ENCODE peak calls at places on chromosome 1, in six cellular contexts. I is mesenchymal stem cell; O is GM18507; S is GM23248; M is stimulated activated CD4-positive, alpha-beta T cell treated with anti-CD3 and anti-CD28 coated beads, Interleukin-2, amount 100 ng/mL, for 48 hours; C is AG04450. P is an unnamed sample.
A peak's percentile ranks its signal among the peaks of the same experiment; 100 is the strongest.

GRCh38 chr1:160826546-160826945 is 30.6 kb downstream of the LY9 start:
- DNase-seq in I (peak; percentile 24), O (no peak), S (no peak), M (no peak), C (no peak), P (no peak)

GRCh38 chr1:20439282-20439681 is 46.7 kb downstream of the CAMK2N1 start:
- DNase-seq in I (peak; percentile 54), O (no peak), S (peak; percentile 55), M (no peak), C (no peak), P (no peak)

GRCh38 chr1:118963456-118964430 is 24.4 kb downstream of the TBX15 start:
- DNase-seq in I (peak; percentile 57), O (no peak), S (peak; percentile 97), M (no peak), C (no peak), P (no peak)

GRCh38 chr1:104906141-104906540 is 1156.4 kb downstream of the AMY1C start:
- DNase-seq in I (peak; percentile 58), O (no peak), S (no peak), M (no peak), C (no peak), P (no peak)

GRCh38 chr1:232667781-232668101 is 37.8 kb upstream of the SIPA1L2 start:
- DNase-seq in I (no peak), O (no peak), S (peak; percentile 75), M (no peak), C (no peak), P (no peak)

GRCh38 chr1:67898033-67898726 is 64.9 kb upstream of the GNG12 start:
- DNase-seq in I (no peak), O (no peak), S (peak; percentile 5), M (no peak), C (no peak), P (no peak)

GRCh38 chr1:189654906-189655305 is 822.8 kb downstream of the BRINP3 start:
- DNase-seq in I (peak; percentile 3), O (no peak), S (no peak), M (no peak), C (peak; percentile 3), P (no peak)

GRCh38 chr1:19057784-19058475 is 101.5 kb upstream of the IFFO2 start:
- DNase-seq in I (no peak), O (no peak), S (no peak), M (no peak), C (no peak), P (no peak)

GRCh38 chr1:153277852-153278251 is 18.4 kb downstream of the LORICRIN start:
- DNase-seq in I (no peak), O (no peak), S (no peak), M (peak; percentile 28), C (no peak), P (peak; percentile 15)

GRCh38 chr1:201488817-201489581 is 17.9 kb downstream of the CSRP1 start:
- DNase-seq in I (peak; percentile 92), O (no peak), S (peak; percentile 98), M (no peak), C (peak; percentile 78), P (no peak)

GRCh38 chr1:71787699-71788098 is 494.6 kb downstream of the NEGR1 start:
- DNase-seq in I (no peak), O (no peak), S (no peak), M (no peak), C (no peak), P (no peak)

P was measured in central memory CD4-positive, alpha-beta T cell.